ENCODE peak calls at places on chromosomes 7 and 10, in six cellular contexts. B is nucleus accumbens; W is CD4-positive, CD25-positive, alpha-beta regulatory T cell; I is activated T-helper 1 cell treated with Interleukin-2 at 50 U/mL for 16 hours; X is upper lobe of left lung; N is SW480. R is an unnamed sample.

GRCh38 chr10:101351477-101351876 is 2.5 kb upstream of the BTRC start:
- DNase-seq in B (no peak), N (no peak), W (no peak), I (no peak), X (no peak), R (no peak)

GRCh38 chr7:44505595-44505994 is 15.1 kb upstream of the NUDCD3 start:
- DNase-seq in B (no peak), I (no peak), X (no peak), N (no peak), W (peak), R (no peak)

GRCh38 chr7:75756340-75757297 is 15.4 kb downstream of the CCL26 start:
- DNase-seq in B (no peak), X (no peak), N (peak), I (no peak), W (peak), R (peak)

GRCh38 chr10:79223346-79224048 is 123.8 kb upstream of the PPIF start:
- DNase-seq in N (no peak), B (no peak), X (peak), W (no peak), I (no peak), R (peak)

GRCh38 chr10:95183132-95183450 is 10.9 kb upstream of the ACSM6 start:
- DNase-seq in W (no peak), N (no peak), B (no peak), I (no peak), X (no peak), R (no peak)

GRCh38 chr7:132148876-132149275 is 427.4 kb downstream of the PLXNA4 start:
- DNase-seq in N (no peak), W (no peak), B (no peak), I (no peak), X (no peak), R (no peak)

GRCh38 chr10:49082767-49083166 is 32.6 kb downstream of the VSTM4 start:
- DNase-seq in W (no peak), X (no peak), N (no peak), B (peak), I (no peak), R (no peak)

GRCh38 chr10:88538038-88538437 is 45.1 kb downstream of the RNLS start:
- DNase-seq in W (no peak), B (no peak), X (no peak), I (no peak), N (no peak), R (no peak)

GRCh38 chr10:58963723-58964124 is 212.7 kb upstream of the PHYHIPL start:
- DNase-seq in W (no peak), N (peak), B (peak), X (no peak), I (no peak), R (no peak)

GRCh38 chr7:44084695-44085094 is 2.4 kb upstream of the POLM start:
- DNase-seq in X (no peak), B (no peak), W (no peak), I (no peak), N (no peak), R (no peak)

GRCh38 chr7:151626422-151627115 is 106.9 kb upstream of the RHEB start:
- DNase-seq in W (peak), B (no peak), X (peak), I (peak), N (peak), R (peak)

GRCh38 chr10:77626266-77626935 is 11.2 kb downstream of the KCNMA1 start:
- DNase-seq in I (no peak), B (no peak), W (no peak), N (peak), X (no peak), R (peak)

GRCh38 chr10:113433711-113434110 is 119.1 kb upstream of the HABP2 start:
- DNase-seq in W (no peak), N (no peak), B (no peak), X (no peak), I (no peak), R (no peak)

GRCh38 chr7:1150400-1151002 is 9.5 kb downstream of the ZFAND2A start:
- DNase-seq in N (no peak), W (no peak), X (no peak), B (no peak), I (no peak), R (no peak)

GRCh38 chr7:25820432-25821040 is 331.5 kb upstream of the NFE2L3 start:
- DNase-seq in X (no peak), I (no peak), W (peak), B (no peak), N (peak), R (peak)

GRCh38 chr10:71852335-71852937 is 1.4 kb upstream of the PSAP start:
- DNase-seq in B (no peak), I (no peak), X (peak), N (no peak), W (no peak), R (no peak)

GRCh38 chr10:51074238-51075028 is at the start of gene PRKG1:
- DNase-seq in I (no peak), N (peak), X (peak), W (no peak), B (peak), R (peak)

GRCh38 chr10:114928818-114929217 is 9.2 kb upstream of the TRUB1 start:
- DNase-seq in I (no peak), X (no peak), W (no peak), N (no peak), B (no peak), R (no peak)

GRCh38 chr10:72545511-72545910 is 80.4 kb downstream of the MICU1 start:
- DNase-seq in W (no peak), I (no peak), B (no peak), X (no peak), N (no peak), R (no peak)

GRCh38 chr7:117827861-117828260 is 45.4 kb downstream of the CTTNBP2 start:
- DNase-seq in I (no peak), X (no peak), W (no peak), N (peak), B (no peak), R (peak)

GRCh38 chr7:24971333-24972165 is 8.4 kb downstream of the OSBPL3 start:
- DNase-seq in B (no peak), X (no peak), I (no peak), N (peak), W (no peak), R (peak)

GRCh38 chr7:424301-424935 is 95.2 kb downstream of the PDGFA start:
- DNase-seq in X (no peak), W (no peak), I (no peak), N (no peak), B (no peak), R (no peak)

GRCh38 chr7:33854951-33855350 is 50.4 kb upstream of the BMPER start:
- DNase-seq in B (no peak), X (no peak), N (no peak), I (no peak), W (no peak), R (peak)

GRCh38 chr7:94357076-94357475 is 37.6 kb upstream of the COL1A2 start:
- DNase-seq in N (no peak), B (no peak), I (no peak), W (no peak), X (no peak), R (no peak)

GRCh38 chr7:8418627-8419245 is 14.7 kb upstream of the NXPH1 start:
- DNase-seq in W (peak), B (peak), X (no peak), I (no peak), N (peak), R (peak)

GRCh38 chr10:19549503-19549902 is 266.7 kb upstream of the PLXDC2 start:
- DNase-seq in I (no peak), N (no peak), X (no peak), B (no peak), W (no peak), R (no peak)

GRCh38 chr10:113020425-113020753 is 70.3 kb downstream of the TCF7L2 start:
- DNase-seq in N (no peak), W (no peak), X (peak), B (no peak), I (no peak), R (no peak)

GRCh38 chr10:32112055-32112454 is 55.8 kb upstream of the KIF5B start:
- DNase-seq in N (peak), X (no peak), B (no peak), W (no peak), I (no peak), R (peak)

GRCh38 chr7:30936650-30937245 is 25.1 kb downstream of the AQP1 start:
- DNase-seq in B (no peak), I (no peak), X (no peak), W (no peak), N (no peak), R (no peak)

GRCh38 chr10:29860159-29860558 is 199.2 kb downstream of the JCAD start:
- DNase-seq in B (no peak), I (no peak), N (no peak), W (no peak), X (no peak), R (peak)

GRCh38 chr10:104049497-104050250 is 36.0 kb downstream of the COL17A1 start:
- DNase-seq in N (no peak), W (no peak), I (no peak), X (no peak), B (no peak), R (peak)